ENCODE peak calls at places on chromosomes 6 and 20, in seven cellular contexts. One of them, this sample, is unnamed.

GRCh38 chr6:36432151-36432633 is 10.5 kb downstream of the PXT1 start:
- DNase-seq in gastrocnemius medialis: no peak
- DNase-seq in Peyer's patch: no peak
- DNase-seq in ovary: no peak
- DNase-seq in prostate gland: no peak
- DNase-seq in HCT116: no peak
- DNase-seq in IMR-90: peak; percentile 63
- DNase-seq in this sample: no peak

GRCh38 chr20:23086056-23086551 is at the start of gene CD93:
- DNase-seq in Peyer's patch: no peak
- DNase-seq in HCT116: no peak
- DNase-seq in gastrocnemius medialis: no peak
- DNase-seq in IMR-90: peak; percentile 10
- DNase-seq in prostate gland: no peak
- DNase-seq in ovary: no peak
- DNase-seq in this sample: peak; percentile 76

GRCh38 chr6:55276745-55277627 is 50.3 kb upstream of the GFRAL start:
- DNase-seq in Peyer's patch: no peak
- DNase-seq in prostate gland: peak; percentile 36
- DNase-seq in ovary: peak; percentile 20
- DNase-seq in HCT116: peak; percentile 58
- DNase-seq in IMR-90: peak; percentile 72
- DNase-seq in gastrocnemius medialis: no peak
- DNase-seq in this sample: peak; percentile 38

GRCh38 chr6:70299456-70299855 is 3.4 kb downstream of the COL9A1 start:
- DNase-seq in ovary: no peak
- DNase-seq in gastrocnemius medialis: no peak
- DNase-seq in HCT116: no peak
- DNase-seq in IMR-90: peak; percentile 10
- DNase-seq in prostate gland: no peak
- DNase-seq in Peyer's patch: no peak
- DNase-seq in this sample: no peak

GRCh38 chr6:29336269-29336668 is 32.4 kb downstream of the OR5V1 start:
- DNase-seq in Peyer's patch: no peak
- DNase-seq in gastrocnemius medialis: no peak
- DNase-seq in prostate gland: no peak
- DNase-seq in IMR-90: no peak
- DNase-seq in HCT116: no peak
- DNase-seq in ovary: no peak
- DNase-seq in this sample: no peak

GRCh38 chr6:46014054-46014453 is 1.6 kb downstream of the CLIC5 start:
- DNase-seq in HCT116: no peak
- DNase-seq in gastrocnemius medialis: no peak
- DNase-seq in prostate gland: no peak
- DNase-seq in ovary: no peak
- DNase-seq in IMR-90: no peak
- DNase-seq in Peyer's patch: no peak
- DNase-seq in this sample: no peak

GRCh38 chr6:95819939-95820338 is 195.8 kb upstream of the FUT9 start:
- DNase-seq in Peyer's patch: no peak
- DNase-seq in ovary: no peak
- DNase-seq in IMR-90: no peak
- DNase-seq in HCT116: no peak
- DNase-seq in prostate gland: no peak
- DNase-seq in gastrocnemius medialis: no peak
- DNase-seq in this sample: no peak

GRCh38 chr6:90859056-90859455 is 272.2 kb upstream of the MAP3K7 start:
- DNase-seq in gastrocnemius medialis: no peak
- DNase-seq in ovary: peak; percentile 12
- DNase-seq in HCT116: no peak
- DNase-seq in prostate gland: no peak
- DNase-seq in Peyer's patch: no peak
- DNase-seq in IMR-90: no peak
- DNase-seq in this sample: no peak

GRCh38 chr6:100775667-100776066 is 105.5 kb downstream of the ASCC3 start:
- DNase-seq in Peyer's patch: no peak
- DNase-seq in gastrocnemius medialis: no peak
- DNase-seq in ovary: no peak
- DNase-seq in prostate gland: no peak
- DNase-seq in HCT116: no peak
- DNase-seq in IMR-90: no peak
- DNase-seq in this sample: no peak

GRCh38 chr20:20710847-20711315 is 1.6 kb downstream of the RALGAPA2 start:
- DNase-seq in ovary: no peak
- DNase-seq in prostate gland: peak; percentile 67
- DNase-seq in HCT116: no peak
- DNase-seq in gastrocnemius medialis: peak; percentile 30
- DNase-seq in Peyer's patch: no peak
- DNase-seq in IMR-90: no peak
- DNase-seq in this sample: no peak

GRCh38 chr6:8085053-8085511 is 17.3 kb downstream of the EEF1E1 start:
- DNase-seq in ovary: peak; percentile 46
- DNase-seq in IMR-90: peak; percentile 95
- DNase-seq in gastrocnemius medialis: no peak
- DNase-seq in HCT116: peak; percentile 88
- DNase-seq in Peyer's patch: no peak
- DNase-seq in prostate gland: no peak
- DNase-seq in this sample: no peak

GRCh38 chr20:50969912-50970311 is 11.3 kb downstream of the MOCS3 start:
- DNase-seq in ovary: no peak
- DNase-seq in Peyer's patch: no peak
- DNase-seq in HCT116: no peak
- DNase-seq in IMR-90: peak; percentile 28
- DNase-seq in prostate gland: no peak
- DNase-seq in gastrocnemius medialis: no peak
- DNase-seq in this sample: no peak

GRCh38 chr20:3808141-3808479 is 12.0 kb downstream of the CDC25B start:
- DNase-seq in gastrocnemius medialis: peak; percentile 62
- DNase-seq in IMR-90: peak; percentile 92
- DNase-seq in Peyer's patch: no peak
- DNase-seq in prostate gland: peak; percentile 91
- DNase-seq in ovary: peak; percentile 85
- DNase-seq in HCT116: peak; percentile 80
- DNase-seq in this sample: peak; percentile 80

GRCh38 chr6:139821669-139822223 is 447.3 kb upstream of the CITED2 start:
- DNase-seq in gastrocnemius medialis: no peak
- DNase-seq in HCT116: no peak
- DNase-seq in prostate gland: no peak
- DNase-seq in ovary: no peak
- DNase-seq in Peyer's patch: no peak
- DNase-seq in IMR-90: no peak
- DNase-seq in this sample: no peak

GRCh38 chr6:2733324-2733723 is 17.4 kb downstream of the MYLK4 start:
- DNase-seq in HCT116: no peak
- DNase-seq in Peyer's patch: peak; percentile 55
- DNase-seq in prostate gland: no peak
- DNase-seq in gastrocnemius medialis: peak; percentile 64
- DNase-seq in ovary: no peak
- DNase-seq in IMR-90: peak; percentile 23
- DNase-seq in this sample: peak; percentile 78

GRCh38 chr6:41939848-41940758 is 1.5 kb downstream of the CCND3 start:
- DNase-seq in gastrocnemius medialis: no peak
- DNase-seq in Peyer's patch: no peak
- DNase-seq in prostate gland: no peak
- DNase-seq in ovary: peak; percentile 17
- DNase-seq in IMR-90: peak; percentile 34
- DNase-seq in HCT116: no peak
- DNase-seq in this sample: no peak

GRCh38 chr6:31538805-31539400 is 2.9 kb downstream of the DDX39B start:
- DNase-seq in HCT116: no peak
- DNase-seq in prostate gland: no peak
- DNase-seq in Peyer's patch: no peak
- DNase-seq in IMR-90: no peak
- DNase-seq in gastrocnemius medialis: no peak
- DNase-seq in ovary: no peak
- DNase-seq in this sample: no peak

GRCh38 chr20:48823960-48824497 is 3.8 kb downstream of the PREX1 start:
- DNase-seq in Peyer's patch: no peak
- DNase-seq in HCT116: no peak
- DNase-seq in ovary: no peak
- DNase-seq in prostate gland: no peak
- DNase-seq in IMR-90: peak; percentile 65
- DNase-seq in gastrocnemius medialis: no peak
- DNase-seq in this sample: no peak

GRCh38 chr20:36504295-36504694 is 37.0 kb upstream of the MYL9 start:
- DNase-seq in Peyer's patch: no peak
- DNase-seq in HCT116: no peak
- DNase-seq in gastrocnemius medialis: no peak
- DNase-seq in IMR-90: no peak
- DNase-seq in prostate gland: no peak
- DNase-seq in ovary: no peak
- DNase-seq in this sample: no peak

GRCh38 chr20:36501367-36502006 is 39.8 kb upstream of the MYL9 start:
- DNase-seq in ovary: no peak
- DNase-seq in IMR-90: no peak
- DNase-seq in prostate gland: no peak
- DNase-seq in HCT116: no peak
- DNase-seq in Peyer's patch: no peak
- DNase-seq in gastrocnemius medialis: no peak
- DNase-seq in this sample: no peak

GRCh38 chr20:36507746-36508145 is 33.6 kb upstream of the MYL9 start:
- DNase-seq in IMR-90: no peak
- DNase-seq in HCT116: no peak
- DNase-seq in ovary: no peak
- DNase-seq in gastrocnemius medialis: no peak
- DNase-seq in Peyer's patch: no peak
- DNase-seq in prostate gland: no peak
- DNase-seq in this sample: no peak

DNA sequence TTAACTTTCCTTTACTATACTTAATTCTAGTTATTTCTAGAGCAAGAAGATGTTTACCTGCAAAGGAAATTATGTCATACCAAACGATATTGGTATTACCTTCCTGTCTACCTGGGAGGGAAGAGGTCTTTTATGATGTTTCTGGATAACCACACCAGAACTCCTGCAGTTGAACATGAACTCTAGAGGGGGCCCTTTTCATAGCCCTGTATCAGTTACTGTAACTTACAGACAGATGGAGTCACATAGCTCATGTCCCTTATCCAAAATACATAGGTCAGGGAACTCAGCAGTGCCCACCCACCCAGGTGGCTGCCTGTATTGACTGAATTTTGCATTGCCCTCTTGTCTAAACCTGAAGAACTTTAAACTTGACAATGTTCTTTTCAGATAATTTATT is 35.1 kb upstream of the MYL9 start:
- DNase-seq in prostate gland: no peak
- DNase-seq in gastrocnemius medialis: no peak
- DNase-seq in HCT116: no peak
- DNase-seq in ovary: no peak
- DNase-seq in IMR-90: no peak
- DNase-seq in Peyer's patch: no peak
- DNase-seq in this sample: no peak
- H3K36me3 ChIP-seq in prostate gland: no peaks in the 10 kb centered on the region
- H3K36me3 ChIP-seq in gastrocnemius medialis: no peaks in the 10 kb centered on the region
- H3K36me3 ChIP-seq in HCT116: peaks cover 6% of the 10 kb centered on the region
- H3K36me3 ChIP-seq in ovary: no peaks in the 10 kb centered on the region
- H3K36me3 ChIP-seq in IMR-90: peaks cover 37% of the 10 kb centered on the region
- H3K36me3 ChIP-seq in Peyer's patch: peaks cover 87% of the 10 kb centered on the region
- H3K36me3 ChIP-seq in this sample: peaks cover 78% of the 10 kb centered on the region

DNA sequence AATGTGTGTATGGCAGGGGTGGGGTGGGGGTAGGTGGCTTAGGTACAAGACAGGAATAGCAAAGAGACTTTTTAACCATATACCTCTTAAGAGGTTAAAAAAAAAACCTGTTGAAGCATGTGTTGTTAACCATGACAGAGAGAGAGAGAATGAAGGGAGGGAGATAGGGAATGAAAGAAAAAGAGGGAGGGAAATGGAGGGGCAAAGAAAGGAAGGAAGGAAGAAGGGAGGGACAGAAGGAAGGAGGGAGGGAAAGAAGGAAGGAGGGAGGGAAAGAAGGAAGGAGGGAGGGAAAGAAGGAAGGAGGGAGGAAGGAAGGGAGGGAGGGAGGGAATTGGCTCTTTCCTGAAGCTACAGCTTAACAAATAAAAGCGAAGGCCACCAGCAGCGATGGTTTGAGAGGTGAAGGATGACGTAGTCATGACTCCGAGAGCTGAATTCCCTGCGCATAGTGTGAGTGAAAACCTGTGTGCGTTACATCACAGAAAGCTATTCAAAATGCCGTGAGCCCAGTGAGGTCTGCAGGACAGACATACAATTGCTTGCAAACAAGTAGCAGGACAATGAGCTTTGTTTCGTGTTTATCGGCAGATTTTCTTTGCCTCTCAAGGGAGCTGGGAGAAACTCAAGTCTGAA is 88.6 kb upstream of the NEDD9 start:
- DNase-seq in ovary: no peak
- DNase-seq in prostate gland: no peak
- DNase-seq in gastrocnemius medialis: no peak
- DNase-seq in HCT116: no peak
- DNase-seq in Peyer's patch: no peak
- DNase-seq in IMR-90: no peak
- DNase-seq in this sample: no peak
- H3K4me1 ChIP-seq in ovary: peaks cover 5% of the 10 kb centered on the region
- H3K4me1 ChIP-seq in prostate gland: no peaks in the 10 kb centered on the region
- H3K4me1 ChIP-seq in gastrocnemius medialis: no peaks in the 10 kb centered on the region
- H3K4me1 ChIP-seq in HCT116: no peaks in the 10 kb centered on the region
- H3K4me1 ChIP-seq in Peyer's patch: peaks cover 35% of the 10 kb centered on the region
- H3K4me1 ChIP-seq in IMR-90: peaks cover 13% of the 10 kb centered on the region
- H3K4me1 ChIP-seq in this sample: peaks cover 6% of the 10 kb centered on the region

GRCh38 chr20:32971703-32972161 is 32.5 kb downstream of the SUN5 start:
- DNase-seq in Peyer's patch: no peak
- DNase-seq in ovary: no peak
- DNase-seq in prostate gland: no peak
- DNase-seq in gastrocnemius medialis: no peak
- DNase-seq in IMR-90: no peak
- DNase-seq in HCT116: no peak
- DNase-seq in this sample: no peak

GRCh38 chr20:32970115-32970972 is 33.9 kb downstream of the SUN5 start:
- DNase-seq in ovary: no peak
- DNase-seq in HCT116: no peak
- DNase-seq in IMR-90: no peak
- DNase-seq in gastrocnemius medialis: no peak
- DNase-seq in prostate gland: no peak
- DNase-seq in Peyer's patch: no peak
- DNase-seq in this sample: no peak

GRCh38 chr20:32973077-32973717 is 31.0 kb downstream of the SUN5 start:
- DNase-seq in HCT116: no peak
- DNase-seq in ovary: no peak
- DNase-seq in IMR-90: no peak
- DNase-seq in Peyer's patch: no peak
- DNase-seq in gastrocnemius medialis: no peak
- DNase-seq in prostate gland: no peak
- DNase-seq in this sample: no peak

GRCh38 chr20:32970973-32971300 is 33.3 kb downstream of the SUN5 start:
- DNase-seq in IMR-90: no peak
- DNase-seq in ovary: no peak
- DNase-seq in Peyer's patch: no peak
- DNase-seq in prostate gland: no peak
- DNase-seq in gastrocnemius medialis: no peak
- DNase-seq in HCT116: no peak
- DNase-seq in this sample: no peak

GRCh38 chr20:32972181-32973076 is 31.8 kb downstream of the SUN5 start:
- DNase-seq in IMR-90: no peak
- DNase-seq in Peyer's patch: peak; percentile 90
- DNase-seq in ovary: no peak
- DNase-seq in HCT116: no peak
- DNase-seq in prostate gland: no peak
- DNase-seq in gastrocnemius medialis: no peak
- DNase-seq in this sample: no peak
- TF ChIP-seq POLR2A in IMR-90: no peak
- TF ChIP-seq POLR2A in Peyer's patch: no peak
- TF ChIP-seq POLR2A in ovary: no peak
- TF ChIP-seq POLR2A in HCT116: no peak
- TF ChIP-seq POLR2A in prostate gland: no peak
- TF ChIP-seq POLR2A in gastrocnemius medialis: no peak
- TF ChIP-seq POLR2A in this sample: no peak

GRCh38 chr20:2463616-2464365 is 6.8 kb downstream of the SNRPB start:
- DNase-seq in ovary: no peak
- DNase-seq in IMR-90: no peak
- DNase-seq in Peyer's patch: no peak
- DNase-seq in prostate gland: no peak
- DNase-seq in gastrocnemius medialis: no peak
- DNase-seq in HCT116: no peak
- DNase-seq in this sample: no peak
- H3K36me3 ChIP-seq in ovary: no peaks in the 10 kb centered on the region
- H3K36me3 ChIP-seq in IMR-90: peaks cover 61% of the 10 kb centered on the region
- H3K36me3 ChIP-seq in Peyer's patch: peaks cover 86% of the 10 kb centered on the region
- H3K36me3 ChIP-seq in prostate gland: peaks cover 33% of the 10 kb centered on the region
- H3K36me3 ChIP-seq in gastrocnemius medialis: peaks cover 4% of the 10 kb centered on the region
- H3K36me3 ChIP-seq in HCT116: peaks cover 90% of the 10 kb centered on the region
- H3K36me3 ChIP-seq in this sample: peaks cover 51% of the 10 kb centered on the region